ENCODE peak calls at places on chromosome 3, in ten cellular contexts. One of them, this sample, is unnamed.
A peak's percentile ranks its signal among the peaks of the same experiment; 100 is the strongest.

GRCh38 chr3:9815986-9816385 is 5.9 kb downstream of the TTLL3 start:
- DNase-seq in GM19239: no peak
- DNase-seq in AG09309: no peak
- DNase-seq in activated gamma-delta T cell treated with Interleukin-2 at 50 U/mL for 16 hours: no peak
- DNase-seq in H9: no peak
- DNase-seq in HCT116: no peak
- DNase-seq in hypothalamus: no peak
- DNase-seq in NCI-H1694 treated with DMSO at 0.1 percent for 48 hours: no peak
- DNase-seq in effector memory CD4-positive, alpha-beta T cell: no peak
- DNase-seq in heart right ventricle: no peak
- DNase-seq in this sample: no peak

GRCh38 chr3:155153242-155154186 is 73.4 kb downstream of the MME start:
- DNase-seq in GM19239: no peak
- DNase-seq in AG09309: no peak
- DNase-seq in activated gamma-delta T cell treated with Interleukin-2 at 50 U/mL for 16 hours: no peak
- DNase-seq in H9: no peak
- DNase-seq in HCT116: no peak
- DNase-seq in hypothalamus: no peak
- DNase-seq in NCI-H1694 treated with DMSO at 0.1 percent for 48 hours: no peak
- DNase-seq in effector memory CD4-positive, alpha-beta T cell: no peak
- DNase-seq in heart right ventricle: no peak
- DNase-seq in this sample: no peak

GRCh38 chr3:11386413-11387155 is 114.4 kb downstream of the ATG7 start:
- DNase-seq in GM19239: no peak
- DNase-seq in AG09309: no peak
- DNase-seq in activated gamma-delta T cell treated with Interleukin-2 at 50 U/mL for 16 hours: no peak
- DNase-seq in H9: no peak
- DNase-seq in HCT116: no peak
- DNase-seq in hypothalamus: no peak
- DNase-seq in NCI-H1694 treated with DMSO at 0.1 percent for 48 hours: no peak
- DNase-seq in effector memory CD4-positive, alpha-beta T cell: no peak
- DNase-seq in heart right ventricle: peak; percentile 23
- DNase-seq in this sample: no peak

GRCh38 chr3:159721324-159721723 is 267.3 kb upstream of the IL12A start:
- DNase-seq in GM19239: no peak
- DNase-seq in AG09309: no peak
- DNase-seq in activated gamma-delta T cell treated with Interleukin-2 at 50 U/mL for 16 hours: no peak
- DNase-seq in H9: no peak
- DNase-seq in HCT116: no peak
- DNase-seq in hypothalamus: no peak
- DNase-seq in NCI-H1694 treated with DMSO at 0.1 percent for 48 hours: no peak
- DNase-seq in effector memory CD4-positive, alpha-beta T cell: no peak
- DNase-seq in heart right ventricle: no peak
- DNase-seq in this sample: no peak

GRCh38 chr3:13532661-13533060 is 16.3 kb upstream of the FBLN2 start:
- DNase-seq in GM19239: no peak
- DNase-seq in AG09309: no peak
- DNase-seq in activated gamma-delta T cell treated with Interleukin-2 at 50 U/mL for 16 hours: no peak
- DNase-seq in H9: no peak
- DNase-seq in HCT116: no peak
- DNase-seq in hypothalamus: no peak
- DNase-seq in NCI-H1694 treated with DMSO at 0.1 percent for 48 hours: no peak
- DNase-seq in effector memory CD4-positive, alpha-beta T cell: no peak
- DNase-seq in heart right ventricle: no peak
- DNase-seq in this sample: no peak

GRCh38 chr3:86793786-86794185 is 197.2 kb downstream of the VGLL3 start:
- DNase-seq in GM19239: no peak
- DNase-seq in AG09309: peak; percentile 90
- DNase-seq in activated gamma-delta T cell treated with Interleukin-2 at 50 U/mL for 16 hours: no peak
- DNase-seq in H9: no peak
- DNase-seq in HCT116: no peak
- DNase-seq in hypothalamus: no peak
- DNase-seq in NCI-H1694 treated with DMSO at 0.1 percent for 48 hours: no peak
- DNase-seq in effector memory CD4-positive, alpha-beta T cell: no peak
- DNase-seq in heart right ventricle: no peak
- DNase-seq in this sample: no peak

GRCh38 chr3:66409771-66410355 is 91.0 kb downstream of the LRIG1 start:
- DNase-seq in GM19239: no peak
- DNase-seq in AG09309: no peak
- DNase-seq in activated gamma-delta T cell treated with Interleukin-2 at 50 U/mL for 16 hours: no peak
- DNase-seq in H9: no peak
- DNase-seq in HCT116: no peak
- DNase-seq in hypothalamus: no peak
- DNase-seq in NCI-H1694 treated with DMSO at 0.1 percent for 48 hours: no peak
- DNase-seq in effector memory CD4-positive, alpha-beta T cell: no peak
- DNase-seq in heart right ventricle: no peak
- DNase-seq in this sample: no peak

GRCh38 chr3:114365268-114365667 is 71.4 kb downstream of the TIGIT start:
- DNase-seq in GM19239: no peak
- DNase-seq in AG09309: no peak
- DNase-seq in activated gamma-delta T cell treated with Interleukin-2 at 50 U/mL for 16 hours: no peak
- DNase-seq in H9: no peak
- DNase-seq in HCT116: no peak
- DNase-seq in hypothalamus: no peak
- DNase-seq in NCI-H1694 treated with DMSO at 0.1 percent for 48 hours: no peak
- DNase-seq in effector memory CD4-positive, alpha-beta T cell: no peak
- DNase-seq in heart right ventricle: no peak
- DNase-seq in this sample: no peak

GRCh38 chr3:169323580-169324453 is 339.7 kb downstream of the MECOM start:
- DNase-seq in GM19239: no peak
- DNase-seq in AG09309: no peak
- DNase-seq in activated gamma-delta T cell treated with Interleukin-2 at 50 U/mL for 16 hours: no peak
- DNase-seq in H9: no peak
- DNase-seq in HCT116: no peak
- DNase-seq in hypothalamus: peak; percentile 6
- DNase-seq in NCI-H1694 treated with DMSO at 0.1 percent for 48 hours: no peak
- DNase-seq in effector memory CD4-positive, alpha-beta T cell: no peak
- DNase-seq in heart right ventricle: peak; percentile 18
- DNase-seq in this sample: peak; percentile 80

GRCh38 chr3:112001516-112001915 is 2.8 kb downstream of the TAGLN3 start:
- DNase-seq in GM19239: no peak
- DNase-seq in AG09309: no peak
- DNase-seq in activated gamma-delta T cell treated with Interleukin-2 at 50 U/mL for 16 hours: no peak
- DNase-seq in H9: no peak
- DNase-seq in HCT116: no peak
- DNase-seq in hypothalamus: no peak
- DNase-seq in NCI-H1694 treated with DMSO at 0.1 percent for 48 hours: no peak
- DNase-seq in effector memory CD4-positive, alpha-beta T cell: no peak
- DNase-seq in heart right ventricle: no peak
- DNase-seq in this sample: no peak

GRCh38 chr3:197487911-197488391 is 67.8 kb downstream of the BDH1 start:
- DNase-seq in GM19239: no peak
- DNase-seq in AG09309: peak; percentile 83
- DNase-seq in activated gamma-delta T cell treated with Interleukin-2 at 50 U/mL for 16 hours: no peak
- DNase-seq in H9: no peak
- DNase-seq in HCT116: no peak
- DNase-seq in hypothalamus: no peak
- DNase-seq in NCI-H1694 treated with DMSO at 0.1 percent for 48 hours: peak; percentile 28
- DNase-seq in effector memory CD4-positive, alpha-beta T cell: no peak
- DNase-seq in heart right ventricle: peak; percentile 44
- DNase-seq in this sample: no peak

GRCh38 chr3:14391033-14391432 is 11.4 kb upstream of the SLC6A6 start:
- DNase-seq in GM19239: no peak
- DNase-seq in AG09309: peak; percentile 74
- DNase-seq in activated gamma-delta T cell treated with Interleukin-2 at 50 U/mL for 16 hours: no peak
- DNase-seq in H9: no peak
- DNase-seq in HCT116: no peak
- DNase-seq in hypothalamus: peak; percentile 43
- DNase-seq in NCI-H1694 treated with DMSO at 0.1 percent for 48 hours: no peak
- DNase-seq in effector memory CD4-positive, alpha-beta T cell: no peak
- DNase-seq in heart right ventricle: no peak
- DNase-seq in this sample: no peak